ENCODE peak calls at places on chromosome 6, in seven cellular contexts. C is GM12878; J is A549; R is AG10803; O is CD8-positive, alpha-beta T cell; K is BJ; L is mucosa of descending colon. B is an unnamed sample.

GRCh38 chr6:132491303-132491702 is 21.6 kb downstream of the STX7 start:
- DNase-seq in L (no peak), R (peak; percentile 50), J (no peak), O (no peak), K (no peak), C (no peak), B (peak; percentile 40)

GRCh38 chr6:79079425-79080130 is 1.5 kb upstream of the PHIP start:
- DNase-seq in K (no peak), C (no peak), R (peak; percentile 29), J (no peak), O (no peak), L (no peak), B (no peak)

GRCh38 chr6:33846226-33846625 is 42.4 kb upstream of the MLN start:
- DNase-seq in C (no peak), O (no peak), K (no peak), J (no peak), L (no peak), R (no peak), B (no peak)

GRCh38 chr6:26607434-26608230 is 10.9 kb downstream of the ABT1 start:
- DNase-seq in C (no peak), L (no peak), O (peak; percentile 72), R (peak; percentile 64), K (no peak), J (peak; percentile 44), B (peak; percentile 32)

GRCh38 chr6:127118505-127119360 is at the start of gene RSPO3:
- DNase-seq in L (peak; percentile 50), J (peak; percentile 31), R (peak; percentile 38), C (no peak), O (no peak), K (no peak), B (no peak)

GRCh38 chr6:63582579-63583231 is 10.4 kb downstream of the LOC128125822 start:
- DNase-seq in O (no peak), C (no peak), J (no peak), K (no peak), R (no peak), L (no peak), B (no peak)

GRCh38 chr6:89689732-89690131 is 51.2 kb upstream of the LYRM2 start:
- DNase-seq in K (no peak), R (no peak), C (no peak), J (no peak), L (no peak), O (no peak), B (no peak)

GRCh38 chr6:125906158-125906998 is 50.2 kb upstream of the HINT3 start:
- DNase-seq in O (no peak), L (no peak), K (no peak), J (peak; percentile 25), R (peak; percentile 12), C (no peak), B (no peak)

GRCh38 chr6:167295495-167296292 is 4.6 kb downstream of the UNC93A start:
- DNase-seq in R (no peak), O (no peak), K (no peak), J (no peak), L (no peak), C (no peak), B (no peak)

GRCh38 chr6:46421239-46421638 is 70.0 kb downstream of the RCAN2 start:
- DNase-seq in L (no peak), R (peak; percentile 36), J (no peak), C (no peak), O (no peak), K (no peak), B (no peak)

GRCh38 chr6:154555075-154555677 is 44.7 kb upstream of the CNKSR3 start:
- DNase-seq in O (no peak), J (peak; percentile 22), L (no peak), C (no peak), R (peak; percentile 3), K (no peak), B (peak; percentile 13)

GRCh38 chr6:147201885-147202515 is 2.2 kb upstream of the STXBP5 start:
- DNase-seq in C (no peak), R (peak; percentile 32), J (peak; percentile 36), O (peak; percentile 49), L (peak; percentile 52), K (no peak), B (no peak)

GRCh38 chr6:5869261-5869660 is 137.5 kb downstream of the NRN1 start:
- DNase-seq in O (no peak), C (no peak), R (no peak), K (no peak), J (no peak), L (no peak), B (no peak)

GRCh38 chr6:9657994-9658393 is 756.9 kb downstream of the TFAP2A start:
- DNase-seq in O (no peak), K (no peak), J (no peak), C (no peak), L (no peak), R (peak; percentile 44), B (peak; percentile 19)

GRCh38 chr6:164102701-164103100 is 688.2 kb downstream of the QKI start:
- DNase-seq in K (no peak), J (no peak), O (no peak), L (no peak), R (no peak), C (no peak), B (no peak)

GRCh38 chr6:168133707-168134398 is 54.8 kb upstream of the FRMD1 start:
- DNase-seq in K (no peak), L (no peak), R (no peak), J (no peak), O (peak; percentile 46), C (no peak), B (no peak)

GRCh38 chr6:88975369-88975768 is 12.0 kb upstream of the RNGTT start:
- DNase-seq in L (no peak), J (no peak), R (no peak), K (no peak), C (no peak), O (no peak), B (no peak)

GRCh38 chr6:10403385-10404106 is 11.3 kb downstream of the TFAP2A start:
- DNase-seq in J (peak; percentile 64), O (no peak), R (peak; percentile 69), C (no peak), K (no peak), L (no peak), B (peak; percentile 18)

GRCh38 chr6:97189767-97190166 is 93.2 kb downstream of the MMS22L start:
- DNase-seq in K (no peak), J (no peak), R (peak; percentile 66), C (no peak), O (no peak), L (no peak), B (peak; percentile 43)

GRCh38 chr6:31631681-31632278 is 11.3 kb downstream of the PRRC2A start:
- DNase-seq in J (no peak), K (no peak), O (no peak), L (no peak), R (no peak), C (no peak), B (no peak)

GRCh38 chr6:21902766-21903165 is 309.2 kb downstream of the SOX4 start:
- DNase-seq in J (no peak), K (no peak), C (no peak), R (no peak), L (no peak), O (no peak), B (no peak)

GRCh38 chr6:35294308-35294945 is 3.2 kb upstream of the DEF6 start:
- DNase-seq in K (no peak), O (peak; percentile 73), L (no peak), J (peak; percentile 65), C (no peak), R (peak; percentile 22), B (peak; percentile 8)

GRCh38 chr6:154757352-154758095 is 24.3 kb downstream of the SCAF8 start:
- DNase-seq in K (no peak), R (peak; percentile 5), J (no peak), O (no peak), L (no peak), C (no peak), B (no peak)

GRCh38 chr6:17057322-17057721 is 44.5 kb upstream of the STMND1 start:
- DNase-seq in L (no peak), R (peak; percentile 21), J (no peak), C (no peak), O (no peak), K (peak; percentile 44), B (no peak)
- TF ChIP-seq CTCF in L (no peak), R (no peak), J (no peak), C (no peak), O (no peak), K (no peak), B (no peak)

DNA sequence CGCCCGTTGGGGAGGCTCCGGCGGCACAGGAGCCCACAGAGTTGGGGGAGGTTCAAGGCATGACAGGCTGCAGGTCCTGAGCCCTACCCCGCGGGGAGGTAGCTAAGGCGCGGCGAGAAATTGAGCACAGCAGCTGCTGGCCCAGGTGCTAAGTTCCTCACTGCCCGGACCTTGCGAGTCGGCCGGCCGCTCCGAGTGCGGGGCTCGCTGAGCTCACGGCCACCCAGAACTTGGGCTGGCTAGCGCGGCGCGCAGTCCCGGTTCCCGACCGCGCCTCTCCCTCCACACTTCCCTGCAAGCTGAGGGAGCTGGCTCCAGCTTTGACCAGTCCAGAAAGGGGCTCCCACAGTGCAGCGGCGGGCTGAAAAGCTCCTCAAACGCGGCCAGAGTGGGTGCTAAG is 23.9 kb upstream of the KIF13A start:
- DNase-seq in C (no peak), O (no peak), L (no peak), R (no peak), K (no peak), J (no peak), B (no peak)
- H3K4me3 ChIP-seq in C (no peak overlapping the region), O (no peak overlapping the region), L (no peak overlapping the region), R (no peak overlapping the region), K (no peak overlapping the region), J (no peak overlapping the region), B (no peak overlapping the region)

DNA sequence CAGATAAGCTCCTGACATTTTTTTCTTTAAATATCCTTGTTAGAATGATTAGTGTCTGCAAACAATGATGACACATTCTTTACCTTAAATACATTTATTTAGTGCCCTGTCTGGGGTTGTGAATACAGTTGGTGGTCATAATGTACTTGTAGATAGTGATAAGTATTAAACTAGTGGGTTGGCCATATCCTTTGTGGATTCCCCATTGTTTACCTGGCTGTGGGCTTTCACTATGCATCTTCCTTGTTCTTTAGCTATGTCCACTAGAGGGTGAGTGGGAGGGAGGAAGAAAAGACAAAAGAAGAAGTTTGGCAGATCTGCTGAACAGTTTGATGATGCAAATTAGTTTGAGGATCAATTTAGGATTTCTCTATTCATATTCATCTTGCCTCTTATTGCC is 15.7 kb downstream of the HS3ST5 start:
- DNase-seq in K (no peak), J (no peak), O (no peak), L (no peak), C (no peak), R (no peak), B (no peak)
- TF ChIP-seq CTCF in K (no peak), J (no peak), O (no peak), L (no peak), C (no peak), R (no peak), B (peak; percentile 17)

DNA sequence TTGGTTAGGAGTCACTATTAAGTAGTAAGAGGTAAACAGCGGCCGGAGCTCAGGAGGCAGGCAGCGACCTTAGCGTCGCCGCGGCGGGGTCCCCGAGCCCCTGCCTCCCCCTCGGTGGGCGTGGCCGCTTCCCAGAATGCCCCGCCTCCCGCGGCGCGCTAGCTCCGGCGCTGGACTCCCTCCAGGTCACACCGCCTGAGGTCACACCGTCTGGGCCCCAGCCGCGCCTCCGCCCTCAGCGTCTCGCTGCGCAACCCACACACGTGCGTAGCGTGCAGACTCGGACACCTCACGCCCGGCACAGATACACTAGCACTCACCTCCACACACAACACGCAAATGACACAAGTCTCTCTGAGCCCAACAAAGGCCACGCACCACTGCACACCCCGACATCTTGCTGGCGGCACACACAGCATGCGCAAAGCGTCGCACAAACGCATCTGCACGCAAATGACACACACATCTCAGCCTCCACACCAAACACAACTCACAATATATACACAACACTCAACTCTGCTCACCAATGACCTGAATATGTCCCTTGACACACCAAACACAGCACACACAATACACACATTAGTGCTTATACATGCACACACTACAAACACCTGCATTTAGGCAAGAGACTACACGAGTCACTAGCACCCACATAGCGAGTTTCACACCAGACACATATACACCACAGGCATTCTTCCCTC is 17.6 kb upstream of the CDKN1A start:
- DNase-seq in R (no peak), J (no peak), C (no peak), L (peak; percentile 82), K (no peak), O (no peak), B (no peak)
- H3K4me3 ChIP-seq in R (no peak overlapping the region), J (no peak overlapping the region), C (no peak overlapping the region), L (no peak overlapping the region), K (no peak overlapping the region), O (no peak overlapping the region), B (no peak overlapping the region)